ENCODE peak calls at places on chromosomes 13 and 19, in six cellular contexts. One of them, this sample, is unnamed.

GRCh38 chr13:102721800-102722231 is 27.0 kb upstream of the METTL21C start:
- DNase-seq in GM20000: no peak
- DNase-seq in fibroblast of the aortic adventitia: peak; percentile 48
- DNase-seq in tibial nerve: no peak
- DNase-seq in cardiac muscle cell: no peak
- DNase-seq in CD8-positive, alpha-beta T cell: peak; percentile 17
- DNase-seq in this sample: no peak

GRCh38 chr13:33927315-33927714 is 109.4 kb downstream of the RFC3 start:
- DNase-seq in fibroblast of the aortic adventitia: peak; percentile 76
- DNase-seq in CD8-positive, alpha-beta T cell: no peak
- DNase-seq in cardiac muscle cell: no peak
- DNase-seq in GM20000: no peak
- DNase-seq in tibial nerve: no peak
- DNase-seq in this sample: no peak

GRCh38 chr13:43484432-43485225 is 302.1 kb downstream of the ENOX1 start:
- DNase-seq in tibial nerve: peak; percentile 27
- DNase-seq in GM20000: no peak
- DNase-seq in cardiac muscle cell: no peak
- DNase-seq in CD8-positive, alpha-beta T cell: no peak
- DNase-seq in fibroblast of the aortic adventitia: no peak
- DNase-seq in this sample: no peak

GRCh38 chr13:97471721-97472120 is 37.8 kb downstream of the RAP2A start:
- DNase-seq in GM20000: no peak
- DNase-seq in cardiac muscle cell: no peak
- DNase-seq in CD8-positive, alpha-beta T cell: no peak
- DNase-seq in tibial nerve: no peak
- DNase-seq in fibroblast of the aortic adventitia: no peak
- DNase-seq in this sample: no peak

GRCh38 chr19:28874742-28875141 is 338.2 kb downstream of the UQCRFS1 start:
- DNase-seq in GM20000: no peak
- DNase-seq in fibroblast of the aortic adventitia: no peak
- DNase-seq in tibial nerve: no peak
- DNase-seq in CD8-positive, alpha-beta T cell: no peak
- DNase-seq in cardiac muscle cell: no peak
- DNase-seq in this sample: no peak

GRCh38 chr19:6811906-6812305 is 39.4 kb downstream of the VAV1 start:
- DNase-seq in tibial nerve: no peak
- DNase-seq in CD8-positive, alpha-beta T cell: no peak
- DNase-seq in cardiac muscle cell: no peak
- DNase-seq in GM20000: no peak
- DNase-seq in fibroblast of the aortic adventitia: peak; percentile 61
- DNase-seq in this sample: no peak

GRCh38 chr13:51887441-51887840 is 25.7 kb downstream of the CCDC70 start:
- DNase-seq in tibial nerve: no peak
- DNase-seq in cardiac muscle cell: no peak
- DNase-seq in CD8-positive, alpha-beta T cell: no peak
- DNase-seq in GM20000: no peak
- DNase-seq in fibroblast of the aortic adventitia: no peak
- DNase-seq in this sample: no peak

GRCh38 chr13:47845981-47846380 is 155.1 kb downstream of the SUCLA2 start:
- DNase-seq in tibial nerve: no peak
- DNase-seq in cardiac muscle cell: no peak
- DNase-seq in fibroblast of the aortic adventitia: no peak
- DNase-seq in CD8-positive, alpha-beta T cell: no peak
- DNase-seq in GM20000: no peak
- DNase-seq in this sample: no peak

GRCh38 chr13:65913173-65913572 is 1317.0 kb downstream of the PCDH9 start:
- DNase-seq in CD8-positive, alpha-beta T cell: no peak
- DNase-seq in fibroblast of the aortic adventitia: peak; percentile 88
- DNase-seq in tibial nerve: no peak
- DNase-seq in cardiac muscle cell: no peak
- DNase-seq in GM20000: no peak
- DNase-seq in this sample: no peak

GRCh38 chr19:4802711-4803110 is 11.2 kb downstream of the FEM1A start:
- DNase-seq in cardiac muscle cell: peak; percentile 14
- DNase-seq in CD8-positive, alpha-beta T cell: no peak
- DNase-seq in GM20000: no peak
- DNase-seq in tibial nerve: no peak
- DNase-seq in fibroblast of the aortic adventitia: no peak
- DNase-seq in this sample: no peak

GRCh38 chr19:281992-282391 is 9.2 kb downstream of the PLPP2 start:
- DNase-seq in tibial nerve: no peak
- DNase-seq in CD8-positive, alpha-beta T cell: no peak
- DNase-seq in GM20000: no peak
- DNase-seq in cardiac muscle cell: no peak
- DNase-seq in fibroblast of the aortic adventitia: no peak
- DNase-seq in this sample: no peak
- TF ChIP-seq CTCF in tibial nerve: no peak
- TF ChIP-seq CTCF in CD8-positive, alpha-beta T cell: no peak
- TF ChIP-seq CTCF in GM20000: no peak
- TF ChIP-seq CTCF in cardiac muscle cell: no peak
- TF ChIP-seq CTCF in fibroblast of the aortic adventitia: no peak
- TF ChIP-seq CTCF in this sample: no peak

DNA sequence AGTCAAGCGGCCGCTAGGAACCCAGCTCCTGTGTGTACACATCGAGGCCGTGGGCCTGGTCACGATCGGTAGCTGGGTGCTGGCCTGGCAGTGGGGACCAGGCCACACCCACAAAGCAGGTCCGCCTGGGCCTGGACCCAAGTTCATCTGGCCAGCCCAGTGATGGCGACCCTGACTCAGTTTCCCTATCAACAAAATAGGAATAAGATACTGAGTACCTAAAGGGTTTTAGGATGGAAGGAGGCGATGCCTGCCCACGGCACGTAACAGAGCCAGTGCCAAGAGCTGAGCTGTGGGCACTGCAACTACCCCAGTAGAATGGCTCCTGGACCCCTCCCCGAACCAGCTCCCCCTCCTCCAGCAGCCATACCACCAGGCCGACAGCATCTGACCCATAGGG is 243.5 kb upstream of the SGCG start:
- DNase-seq in tibial nerve: no peak
- DNase-seq in fibroblast of the aortic adventitia: no peak
- DNase-seq in cardiac muscle cell: no peak
- DNase-seq in GM20000: no peak
- DNase-seq in CD8-positive, alpha-beta T cell: no peak
- DNase-seq in this sample: no peak
- TF ChIP-seq CTCF in tibial nerve: no peak
- TF ChIP-seq CTCF in fibroblast of the aortic adventitia: no peak
- TF ChIP-seq CTCF in cardiac muscle cell: no peak
- TF ChIP-seq CTCF in GM20000: no peak
- TF ChIP-seq CTCF in CD8-positive, alpha-beta T cell: no peak
- TF ChIP-seq CTCF in this sample: no peak

DNA sequence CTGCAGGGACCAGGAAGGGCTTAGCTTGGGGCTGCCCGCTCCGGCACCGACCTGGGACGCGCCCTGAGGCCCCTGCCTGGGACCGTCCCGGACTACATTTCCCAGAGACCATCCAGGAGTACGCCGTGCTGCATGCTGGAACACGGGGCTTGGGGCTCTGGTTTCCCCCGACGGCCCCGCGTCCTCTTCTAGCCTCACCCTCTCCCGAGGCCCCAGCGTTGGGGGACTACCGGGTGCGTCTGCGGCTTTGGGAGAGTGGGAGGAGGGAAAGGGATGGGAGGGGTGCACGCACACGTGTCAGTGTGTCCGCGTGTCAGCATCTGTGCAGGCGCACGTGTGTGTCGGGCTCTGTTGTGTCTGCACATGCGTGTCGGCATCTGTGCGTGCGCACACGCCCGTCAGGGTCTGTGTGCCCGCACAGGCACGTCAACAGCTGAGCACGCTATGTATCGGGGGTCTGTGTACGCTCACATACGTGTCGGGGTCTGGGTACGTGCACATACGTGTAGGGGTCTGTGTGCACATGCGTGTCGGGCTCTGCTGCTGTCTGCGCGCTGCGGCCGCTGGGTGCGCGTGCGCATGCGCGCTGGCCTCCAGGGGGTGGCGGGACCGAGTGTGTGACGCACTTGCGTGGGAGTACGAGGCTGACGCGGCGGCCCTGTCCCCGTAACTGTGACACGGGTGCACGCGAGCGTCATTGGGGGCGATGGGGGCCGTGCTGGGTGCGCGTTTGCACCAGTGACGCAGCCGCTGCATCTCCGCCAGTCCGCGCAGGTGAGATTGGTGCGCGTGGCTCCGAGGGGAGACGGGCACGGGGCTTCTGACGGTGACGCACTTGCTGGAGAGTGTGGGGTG is at the start of gene ZNF331:
- DNase-seq in tibial nerve: peak; percentile 68
- DNase-seq in cardiac muscle cell: peak; percentile 71
- DNase-seq in fibroblast of the aortic adventitia: peak; percentile 76
- DNase-seq in CD8-positive, alpha-beta T cell: peak; percentile 85
- DNase-seq in GM20000: peak; percentile 81
- DNase-seq in this sample: peak; percentile 81
- TF ChIP-seq CTCF in tibial nerve: peak; percentile 80
- TF ChIP-seq CTCF in cardiac muscle cell: peak; percentile 27
- TF ChIP-seq CTCF in fibroblast of the aortic adventitia: peak; percentile 55
- TF ChIP-seq CTCF in CD8-positive, alpha-beta T cell: no peak
- TF ChIP-seq CTCF in GM20000: peak; percentile 22
- TF ChIP-seq CTCF in this sample: no peak

GRCh38 chr19:1532003-1532402 is 8.1 kb downstream of the PLK5 start:
- DNase-seq in fibroblast of the aortic adventitia: no peak
- DNase-seq in cardiac muscle cell: no peak
- DNase-seq in tibial nerve: no peak
- DNase-seq in GM20000: no peak
- DNase-seq in CD8-positive, alpha-beta T cell: no peak
- DNase-seq in this sample: no peak
- TF ChIP-seq CTCF in fibroblast of the aortic adventitia: no peak
- TF ChIP-seq CTCF in cardiac muscle cell: no peak
- TF ChIP-seq CTCF in tibial nerve: no peak
- TF ChIP-seq CTCF in GM20000: no peak
- TF ChIP-seq CTCF in CD8-positive, alpha-beta T cell: no peak
- TF ChIP-seq CTCF in this sample: no peak

GRCh38 chr13:108958013-108958376 is 328.6 kb downstream of the MYO16 start:
- DNase-seq in CD8-positive, alpha-beta T cell: no peak
- DNase-seq in cardiac muscle cell: no peak
- DNase-seq in fibroblast of the aortic adventitia: no peak
- DNase-seq in tibial nerve: no peak
- DNase-seq in GM20000: no peak
- DNase-seq in this sample: no peak
- TF ChIP-seq CTCF in CD8-positive, alpha-beta T cell: no peak
- TF ChIP-seq CTCF in cardiac muscle cell: no peak
- TF ChIP-seq CTCF in fibroblast of the aortic adventitia: no peak
- TF ChIP-seq CTCF in tibial nerve: no peak
- TF ChIP-seq CTCF in GM20000: no peak
- TF ChIP-seq CTCF in this sample: no peak